ENCODE peak calls at places on chromosome 21, in four cellular contexts. E is ascending aorta, F is hepatocyte, X is fibroblast of lung. I is an unnamed sample. For H3K27me3, the result is how much of the 10 kb centered on the place peaks cover.

GRCh38 chr21:46636550-46637289 is 1.2 kb downstream of the PRMT2 start:
- DNase-seq in F (no peak), X (no peak), E (no peak), I (no peak)

GRCh38 chr21:35738342-35738961 is 321.9 kb downstream of the SETD4 start:
- DNase-seq in F (peak), E (no peak), X (no peak), I (no peak)

GRCh38 chr21:46183910-46184624 is at the start of gene SPATC1L:
- DNase-seq in X (peak), F (peak), E (no peak), I (peak)

GRCh38 chr21:17053321-17053720 is 459.5 kb upstream of the CXADR start:
- DNase-seq in X (no peak), F (no peak), E (no peak), I (no peak)

GRCh38 chr21:37796011-37796410 is 120.2 kb downstream of the KCNJ6 start:
- DNase-seq in F (no peak), E (no peak), X (no peak), I (no peak)

GRCh38 chr21:36839123-36839522 is 127.3 kb downstream of the HLCS start:
- DNase-seq in F (no peak), E (no peak), X (peak), I (no peak)

GRCh38 chr21:35150562-35151226 is 101.6 kb upstream of the RUNX1 start:
- DNase-seq in X (peak), F (no peak), E (no peak), I (no peak)

GRCh38 chr21:29648710-29649240 is 291.0 kb downstream of the GRIK1 start:
- DNase-seq in F (no peak), E (no peak), X (no peak), I (no peak)

GRCh38 chr21:43757601-43758000 is 18.5 kb downstream of the CSTB start:
- DNase-seq in X (no peak), E (no peak), F (no peak), I (no peak)

GRCh38 chr21:21247441-21247840 is 249.2 kb downstream of the NCAM2 start:
- DNase-seq in F (no peak), X (peak), E (no peak), I (no peak)

DNA sequence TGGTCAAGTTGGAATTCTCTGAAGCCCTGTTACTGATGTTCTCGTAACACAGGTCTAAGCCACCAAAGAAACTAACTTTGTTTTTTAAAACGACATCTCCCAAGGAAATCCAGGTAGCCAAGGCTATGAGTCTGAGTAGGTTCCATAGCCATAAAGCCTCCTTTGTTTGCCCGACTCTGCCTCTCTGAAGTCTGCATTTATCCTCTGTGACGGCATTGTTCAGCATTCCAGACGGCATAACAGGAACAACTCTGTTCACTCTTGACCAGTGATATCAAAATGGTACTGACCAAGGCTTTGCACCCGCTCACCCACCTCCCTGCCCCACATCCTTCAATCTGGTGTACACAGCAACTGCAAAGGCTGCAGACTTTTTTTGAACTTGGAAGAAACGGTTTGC is 14.8 kb downstream of the URB1 start:
- DNase-seq in X (no peak), F (no peak), E (no peak), I (no peak)
- TF ChIP-seq CTCF in X (no peak), F (no peak), E (no peak), I (no peak)

GRCh38 chr21:44907966-44908364 is 12.7 kb downstream of the ITGB2 start:
- DNase-seq in E (no peak), X (no peak), F (no peak), I (peak)
- H3K27me3 ChIP-seq in E (under half), X (under half), F (under half), I (under half)

GRCh38 chr21:25561668-25562641 is 45.3 kb downstream of the MRPL39 start:
- DNase-seq in F (peak), X (peak), E (peak), I (peak)
- TF ChIP-seq CTCF in F (peak), X (peak), E (peak), I (peak)

DNA sequence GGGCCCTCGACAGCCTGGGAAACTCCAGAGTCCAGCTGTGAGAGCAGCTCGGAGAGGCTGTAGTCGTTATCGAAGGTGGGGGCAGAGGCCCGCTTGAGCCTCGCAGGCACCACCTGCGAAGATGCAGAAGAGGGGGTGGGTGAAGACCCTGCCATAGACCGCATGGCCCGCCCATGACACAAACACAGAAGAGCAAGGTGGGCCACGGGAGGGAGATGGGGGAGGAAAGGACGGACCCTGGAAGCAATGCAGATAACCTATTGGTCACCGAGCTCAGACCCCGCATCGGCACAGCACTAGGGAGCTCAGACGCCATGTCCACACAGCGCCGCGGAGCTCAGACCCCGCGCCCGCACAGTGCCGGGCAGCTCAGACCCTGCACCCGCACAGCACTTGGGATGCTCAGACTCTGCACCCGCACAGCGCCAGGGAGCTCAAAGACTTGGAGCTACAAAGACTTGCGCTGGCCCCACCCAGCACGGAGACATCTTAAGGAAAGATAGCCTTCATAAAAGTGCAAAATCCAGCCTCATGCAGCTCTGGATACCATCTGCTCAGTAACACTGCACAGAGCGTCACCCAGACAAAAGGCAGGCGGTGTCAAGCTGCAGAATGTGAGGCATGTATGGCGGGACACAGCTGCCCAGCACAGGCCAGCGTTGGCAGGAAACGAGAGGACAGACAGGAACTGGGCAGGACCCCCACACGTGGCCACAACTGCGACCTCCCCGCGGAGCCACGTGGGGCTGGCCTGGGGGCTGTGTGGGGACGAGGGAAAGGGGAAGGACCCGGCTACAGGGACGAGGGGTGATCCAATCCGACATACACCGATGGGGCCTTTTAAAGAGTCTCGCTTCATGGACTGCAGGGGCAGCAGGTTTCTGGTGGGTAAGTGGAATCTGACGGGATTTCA is 22.6 kb downstream of the RIPK4 start:
- DNase-seq in X (no peak), F (no peak), E (no peak), I (no peak)
- H3K27me3 ChIP-seq in X (under half), F (under half), E (under half), I (under half)

DNA sequence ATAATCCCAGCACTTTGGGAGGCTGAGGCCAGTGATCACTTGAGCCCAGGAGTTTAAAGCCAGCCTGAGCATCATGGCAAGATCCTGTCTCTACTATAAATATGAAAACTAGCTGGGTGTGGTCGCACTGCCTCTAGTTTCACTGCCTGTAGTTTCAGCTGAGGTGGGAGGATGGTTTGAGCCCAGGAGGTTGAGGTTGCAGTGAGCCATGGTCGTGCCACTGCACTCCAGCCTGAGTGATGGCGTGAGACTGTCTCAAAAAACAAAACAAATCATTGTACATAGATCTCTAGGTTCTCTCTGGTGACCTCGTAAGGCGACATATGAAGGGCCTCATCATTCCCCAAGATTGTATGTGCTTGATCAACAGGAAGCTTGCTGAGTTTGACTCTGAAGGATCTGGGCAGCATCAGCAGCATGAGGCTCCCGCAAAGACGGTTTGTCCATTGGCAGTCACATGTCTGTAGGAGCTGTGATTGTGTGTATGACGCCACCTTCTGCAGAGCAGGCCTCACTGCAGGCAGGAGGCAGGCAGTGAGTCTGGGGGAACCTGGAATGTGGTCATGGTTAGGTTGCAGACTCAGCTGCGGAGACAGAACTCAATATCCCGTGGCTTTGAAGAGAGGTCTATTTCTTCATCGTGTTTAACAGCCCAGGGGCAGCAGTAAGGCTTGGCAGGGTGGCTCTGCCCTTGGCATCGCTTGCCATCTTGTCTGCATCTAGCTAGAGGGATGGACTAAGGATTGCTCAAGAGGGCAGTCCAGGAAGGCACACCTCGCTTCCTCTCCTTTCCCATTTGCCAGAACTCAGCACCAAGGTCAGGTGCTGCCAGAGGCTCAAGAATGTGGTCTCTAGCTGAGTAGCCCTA is 13.9 kb downstream of the ATP5PO start:
- DNase-seq in X (peak), F (peak), E (no peak), I (no peak)
- TF ChIP-seq CTCF in X (peak), F (peak), E (no peak), I (peak)

GRCh38 chr21:39612233-39613028 is at the start of gene B3GALT5:
- DNase-seq in F (peak), X (peak), E (no peak), I (no peak)

GRCh38 chr21:39610705-39611104 is 2.0 kb upstream of the B3GALT5 start:
- DNase-seq in E (no peak), X (no peak), F (no peak), I (no peak)

GRCh38 chr21:39613029-39613934 is 542 bp downstream of the B3GALT5 start:
- DNase-seq in F (no peak), X (peak), E (no peak), I (no peak)

GRCh38 chr21:39616373-39616772 is 3.6 kb downstream of the B3GALT5 start:
- DNase-seq in F (no peak), E (no peak), X (no peak), I (no peak)

GRCh38 chr21:39611547-39612190 is 1.1 kb upstream of the B3GALT5 start:
- DNase-seq in F (no peak), E (no peak), X (no peak), I (no peak)
- H3K27me3 ChIP-seq in F (under half), E (under half), X (under half), I (under half)

I was measured in upper lobe of right lung.